ENCODE peak calls at places on chromosomes 4 and X, in five cellular contexts. Q is HCT116, C is K562, L is SK-N-SH, H is GM12878. S is an unnamed sample.

GRCh38 chr4:1715002-1715761 is 3.1 kb upstream of the SLBP start:
- DNase-seq in Q (no peak), C (peak), L (no peak), H (no peak), S (no peak)

GRCh38 chrX:31228415-31228832 is 156.6 kb upstream of the FTHL17 start:
- DNase-seq in Q (no peak), C (no peak), L (no peak), H (no peak), S (no peak)

GRCh38 chrX:73577368-73577767 is 14.4 kb downstream of the CHIC1 start:
- DNase-seq in Q (no peak), C (no peak), L (no peak), H (no peak), S (no peak)

GRCh38 chr4:169244210-169244609 is 26.5 kb downstream of the SH3RF1 start:
- DNase-seq in Q (no peak), C (no peak), L (no peak), H (no peak), S (no peak)

GRCh38 chrX:103776586-103776985 is at the start of gene PLP1:
- DNase-seq in Q (no peak), C (no peak), L (no peak), H (no peak), S (no peak)

GRCh38 chr4:185394568-185395254 is 1.0 kb downstream of the LRP2BP start:
- DNase-seq in Q (no peak), C (peak), L (no peak), H (no peak), S (no peak)

GRCh38 chrX:22467571-22467970 is 194.9 kb downstream of the CBLL2 start:
- DNase-seq in Q (no peak), C (no peak), L (no peak), H (no peak), S (no peak)

GRCh38 chrX:94492541-94492940 is 818.5 kb downstream of the FAM133A start:
- DNase-seq in Q (no peak), C (no peak), L (no peak), H (no peak), S (no peak)

GRCh38 chr4:128707864-128708263 is 101.6 kb upstream of the JADE1 start:
- DNase-seq in Q (no peak), C (no peak), L (no peak), H (no peak), S (no peak)

GRCh38 chr4:48905363-48906015 is 1.1 kb downstream of the OCIAD2 start:
- DNase-seq in Q (no peak), C (no peak), L (peak), H (no peak), S (peak)

DNA sequence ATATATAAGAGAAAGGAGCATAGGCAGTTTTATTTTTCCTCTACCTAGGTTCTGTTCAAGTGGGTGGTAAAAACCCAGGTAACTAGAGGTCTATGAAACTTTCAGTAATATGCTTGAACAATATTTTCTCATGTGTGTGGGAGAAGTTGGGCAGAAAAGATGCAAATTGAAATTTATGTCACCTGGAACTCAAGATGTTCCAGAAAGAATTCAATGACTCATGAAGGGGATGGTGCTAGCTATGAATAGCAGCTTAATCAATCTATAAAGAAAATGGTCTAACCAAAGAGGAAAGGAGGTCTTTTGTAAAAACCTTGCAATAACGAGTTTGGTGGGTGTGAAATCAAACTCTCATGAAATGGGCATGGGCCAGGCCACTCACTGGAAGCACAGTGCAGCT is 263.8 kb downstream of the INPP4B start:
- DNase-seq in Q (no peak), C (no peak), L (no peak), H (no peak), S (no peak)
- TF ChIP-seq RAD21 in Q (no peak), C (no peak), L (no peak), H (no peak), S (no peak)

GRCh38 chr4:7756561-7757355 is 182.9 kb downstream of the AFAP1 start:
- DNase-seq in Q (no peak), C (no peak), L (no peak), H (no peak), S (no peak)
- TF ChIP-seq YY1 in Q (no peak), C (no peak), L (no peak), H (no peak), S (no peak)

DNA sequence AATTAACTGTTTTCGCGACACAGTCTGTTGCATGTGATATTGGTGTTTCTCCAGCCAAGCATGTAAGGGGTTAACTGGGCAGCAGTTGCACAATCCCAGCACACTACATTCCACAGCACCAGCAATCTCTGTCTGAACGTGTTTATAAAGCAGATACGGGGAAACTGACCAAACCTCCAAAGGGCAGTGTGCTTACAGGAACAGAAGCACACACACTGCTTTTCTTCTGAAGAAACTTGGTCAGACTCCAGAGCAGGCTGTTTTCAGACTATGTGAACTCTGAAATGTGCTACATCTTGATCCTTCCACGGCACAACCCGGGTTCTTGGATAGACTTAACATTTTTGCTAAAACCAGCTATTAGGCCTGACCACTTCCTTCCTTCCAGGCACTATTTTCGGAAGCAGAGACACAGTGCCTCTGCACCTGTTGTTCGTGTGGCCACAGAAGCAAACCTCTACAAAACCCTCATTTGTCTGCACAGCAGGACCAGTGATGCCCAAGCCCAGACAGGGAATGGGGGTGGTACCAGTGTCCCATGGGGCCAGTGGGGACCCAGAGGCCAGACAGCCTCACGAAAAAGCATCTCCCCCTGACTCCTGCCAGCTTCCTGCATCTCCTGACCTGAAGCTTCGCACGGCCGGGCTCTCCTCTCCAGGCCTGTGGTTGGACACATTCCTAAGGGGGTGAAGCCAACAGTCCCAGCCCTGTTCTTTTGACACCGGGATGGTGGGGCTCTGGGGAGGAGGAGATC is 90.1 kb downstream of the IRF2 start:
- DNase-seq in Q (no peak), C (no peak), L (no peak), H (peak), S (peak)
- TF ChIP-seq ZBTB33 in Q (no peak), C (no peak), L (no peak), H (no peak), S (peak)

DNA sequence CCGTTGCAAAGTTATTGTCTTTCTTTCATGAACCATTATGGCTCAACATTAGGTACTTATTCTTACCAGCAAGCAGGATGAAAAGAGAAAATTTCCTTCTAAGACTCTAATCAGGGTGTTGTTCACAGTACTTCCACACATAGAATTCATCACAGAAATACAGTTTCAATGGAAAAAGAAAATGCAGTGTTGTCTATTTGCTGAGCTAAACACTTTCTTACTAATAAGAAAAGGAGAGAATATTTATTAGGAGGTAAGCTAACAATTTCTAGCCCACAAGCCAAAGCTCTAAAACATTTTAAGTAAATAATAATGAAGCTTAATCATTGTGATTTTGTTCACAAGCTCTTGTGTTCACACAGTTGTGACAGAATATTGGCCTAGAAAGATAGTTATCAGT is 1772.8 kb upstream of the PCDH7 start:
- DNase-seq in Q (no peak), C (no peak), L (no peak), H (no peak), S (no peak)
- TF ChIP-seq RAD21 in Q (no peak), C (no peak), L (no peak), H (no peak), S (no peak)

GRCh38 chrX:145729635-145730034 is 88.0 kb upstream of the SLITRK2 start:
- DNase-seq in Q (no peak), C (no peak), L (no peak), H (no peak), S (no peak)
- TF ChIP-seq YY1 in Q (no peak), C (no peak), L (no peak), H (no peak), S (no peak)

GRCh38 chr4:154041595-154042086 is 252.8 kb upstream of the SFRP2 start:
- DNase-seq in Q (no peak), C (no peak), L (no peak), H (no peak), S (no peak)

GRCh38 chr4:154049457-154050181 is 260.7 kb upstream of the SFRP2 start:
- DNase-seq in Q (peak), C (peak), L (peak), H (no peak), S (peak)

GRCh38 chr4:154044118-154044517 is 255.2 kb upstream of the SFRP2 start:
- DNase-seq in Q (no peak), C (no peak), L (no peak), H (no peak), S (no peak)

GRCh38 chr4:154039435-154040061 is 250.7 kb upstream of the SFRP2 start:
- DNase-seq in Q (no peak), C (no peak), L (no peak), H (no peak), S (no peak)

GRCh38 chr4:154045086-154045485 is 256.2 kb upstream of the SFRP2 start:
- DNase-seq in Q (no peak), C (no peak), L (no peak), H (no peak), S (no peak)
- TF ChIP-seq ZBTB33 in Q (no peak), C (no peak), L (no peak), H (no peak), S (no peak)

DNA sequence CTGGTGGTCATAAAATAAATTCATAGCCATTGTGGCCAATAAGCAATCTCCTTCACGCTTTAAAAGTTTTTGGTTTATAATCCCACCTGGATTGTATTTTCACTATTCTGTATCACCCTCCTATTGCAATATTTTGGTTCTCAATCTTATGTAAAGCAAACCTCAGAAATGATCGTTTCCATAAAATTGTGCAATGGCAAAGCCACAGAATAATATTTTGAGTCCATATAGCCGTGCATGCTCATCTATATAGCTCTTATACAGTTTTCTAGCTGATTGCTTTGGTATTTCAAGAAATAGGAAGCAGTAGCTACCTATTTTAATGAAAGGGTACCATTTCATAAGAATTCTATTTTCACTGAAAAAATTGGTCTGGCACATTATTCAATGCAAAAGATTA is 10.0 kb upstream of the HAND2 start:
- DNase-seq in Q (no peak), C (no peak), L (no peak), H (no peak), S (no peak)
- TF ChIP-seq RAD21 in Q (no peak), C (no peak), L (no peak), H (no peak), S (no peak)

GRCh38 chr4:76767983-76768382 is 130.0 kb downstream of the SOWAHB start:
- DNase-seq in Q (no peak), C (no peak), L (no peak), H (no peak), S (peak)
- TF ChIP-seq YY1 in Q (no peak), C (no peak), L (no peak), H (no peak), S (no peak)

S was measured in HepG2.